ENCODE peak calls at places on chromosome 2, in four cellular contexts. T, C, M and O are unnamed samples.

GRCh38 chr2:54669677-54670484 is 53.6 kb upstream of the EML6 start:
- DNase-seq in T (no peak), C (no peak), M (no peak), O (no peak)

GRCh38 chr2:96408631-96409542 is 73.3 kb downstream of the NCAPH start:
- DNase-seq in T (no peak), C (no peak), M (no peak), O (no peak)

GRCh38 chr2:78416625-78417300 is 608.7 kb upstream of the REG3G start:
- DNase-seq in T (no peak), C (no peak), M (no peak), O (no peak)

GRCh38 chr2:10584843-10585475 is 104.8 kb downstream of the NOL10 start:
- DNase-seq in T (no peak), C (no peak), M (no peak), O (no peak)

GRCh38 chr2:121501554-121501953 is 29.1 kb upstream of the RNU4ATAC start:
- DNase-seq in T (no peak), C (no peak), M (no peak), O (no peak)

GRCh38 chr2:192327576-192327975 is 132.8 kb upstream of the TMEFF2 start:
- DNase-seq in T (no peak), C (no peak), M (no peak), O (no peak)

GRCh38 chr2:147715807-147716206 is 129.0 kb upstream of the ACVR2A start:
- DNase-seq in T (no peak), C (no peak), M (no peak), O (no peak)

GRCh38 chr2:35298493-35298892 is 1057.1 kb upstream of the CRIM1 start:
- DNase-seq in T (no peak), C (no peak), M (no peak), O (no peak)

GRCh38 chr2:200089756-200090109 is 134.4 kb downstream of the MAIP1 start:
- DNase-seq in T (no peak), C (no peak), M (no peak), O (no peak)

GRCh38 chr2:240432430-240432819 is 3.0 kb upstream of the GPC1 start:
- DNase-seq in T (peak), C (no peak), M (no peak), O (no peak)

GRCh38 chr2:183162362-183162761 is 38.1 kb downstream of the NUP35 start:
- DNase-seq in T (no peak), C (no peak), M (no peak), O (no peak)

GRCh38 chr2:239241431-239241830 is 159.4 kb downstream of the HDAC4 start:
- DNase-seq in T (no peak), C (no peak), M (no peak), O (no peak)

GRCh38 chr2:62631160-62632085 is 74.1 kb upstream of the EHBP1 start:
- DNase-seq in T (no peak), C (no peak), M (no peak), O (no peak)

GRCh38 chr2:225637199-225637598 is 237.7 kb downstream of the NYAP2 start:
- DNase-seq in T (no peak), C (no peak), M (no peak), O (no peak)

GRCh38 chr2:162677476-162677875 is 161.1 kb downstream of the KCNH7 start:
- DNase-seq in T (no peak), C (no peak), M (no peak), O (no peak)

GRCh38 chr2:139374307-139374850 is 594.2 kb upstream of the NXPH2 start:
- DNase-seq in T (no peak), C (no peak), M (no peak), O (no peak)

GRCh38 chr2:72893594-72894319 is 6.5 kb downstream of the SPR start:
- DNase-seq in T (peak), C (no peak), M (no peak), O (no peak)